ENCODE peak calls at places on chromosome 5, in four cellular contexts. H is Peyer's patch, L is IMR-90, Q is transverse colon. E is an unnamed sample. For H3K4me1, the result is how much of the 10 kb centered on the place peaks cover.

GRCh38 chr5:140253985-140254384 is 48.9 kb downstream of the PFDN1 start:
- DNase-seq in H (no peak), L (no peak), Q (peak), E (no peak)

GRCh38 chr5:173920024-173920753 is 32.0 kb downstream of the CPEB4 start:
- DNase-seq in H (no peak), L (peak), Q (no peak), E (no peak)

GRCh38 chr5:132250547-132250946 is 6.9 kb upstream of the PDLIM4 start:
- DNase-seq in H (no peak), L (no peak), Q (no peak), E (no peak)

GRCh38 chr5:173884402-173885053 is 3.6 kb upstream of the CPEB4 start:
- DNase-seq in H (peak), L (no peak), Q (peak), E (peak)

GRCh38 chr5:127976991-127977717 is 106.4 kb upstream of the SLC12A2 start:
- DNase-seq in H (no peak), L (no peak), Q (no peak), E (no peak)

GRCh38 chr5:168227973-168228615 is 63.4 kb upstream of the WWC1 start:
- DNase-seq in H (no peak), L (no peak), Q (no peak), E (no peak)

GRCh38 chr5:142686210-142686734 is 382 bp upstream of the FGF1 start:
- DNase-seq in H (no peak), L (peak), Q (no peak), E (peak)

GRCh38 chr5:92222449-92222848 is 839.3 kb upstream of the ARRDC3 start:
- DNase-seq in H (no peak), L (peak), Q (no peak), E (no peak)

GRCh38 chr5:109247943-109248342 is 161.8 kb downstream of the PJA2 start:
- DNase-seq in H (no peak), L (no peak), Q (no peak), E (no peak)

GRCh38 chr5:51345106-51345505 is 38.1 kb upstream of the ISL1 start:
- DNase-seq in H (no peak), L (no peak), Q (no peak), E (no peak)

GRCh38 chr5:37539459-37539858 is 160.3 kb downstream of the WDR70 start:
- DNase-seq in H (no peak), L (no peak), Q (no peak), E (no peak)

GRCh38 chr5:111774525-111774924 is 17.5 kb upstream of the NREP start:
- DNase-seq in H (no peak), L (peak), Q (peak), E (peak)

GRCh38 chr5:14136228-14136627 is 6.9 kb upstream of the TRIO start:
- DNase-seq in H (no peak), L (no peak), Q (no peak), E (no peak)

GRCh38 chr5:40828690-40829661 is 6.0 kb downstream of the RPL37 start:
- DNase-seq in H (no peak), L (no peak), Q (no peak), E (no peak)
- TF ChIP-seq POLR2A in H (no peak), L (peak), Q (no peak), E (no peak)

DNA sequence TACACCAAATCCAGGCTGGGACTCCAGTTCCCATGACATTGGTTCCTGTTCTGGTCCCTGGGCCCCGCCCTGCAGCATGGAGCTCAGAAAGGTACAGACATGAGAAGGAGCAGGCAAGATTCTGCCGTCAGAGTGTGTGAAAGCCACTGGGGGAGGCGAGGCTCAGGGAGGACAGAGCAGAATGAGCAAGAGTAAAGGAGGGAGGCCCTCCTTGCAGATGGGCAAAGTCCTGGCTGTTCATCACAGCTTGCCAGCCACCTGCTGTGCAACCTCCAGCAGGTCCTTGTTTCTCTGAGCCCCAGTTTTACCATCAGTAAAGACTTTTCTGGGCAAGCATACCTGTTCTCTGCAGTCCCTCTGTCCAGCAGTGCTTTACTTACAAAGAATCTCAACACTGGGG is 73.3 kb downstream of the HRH2 start:
- DNase-seq in H (no peak), L (no peak), Q (no peak), E (no peak)
- H3K4me1 ChIP-seq in H (under half), L (under half), Q (under half), E (under half)

DNA sequence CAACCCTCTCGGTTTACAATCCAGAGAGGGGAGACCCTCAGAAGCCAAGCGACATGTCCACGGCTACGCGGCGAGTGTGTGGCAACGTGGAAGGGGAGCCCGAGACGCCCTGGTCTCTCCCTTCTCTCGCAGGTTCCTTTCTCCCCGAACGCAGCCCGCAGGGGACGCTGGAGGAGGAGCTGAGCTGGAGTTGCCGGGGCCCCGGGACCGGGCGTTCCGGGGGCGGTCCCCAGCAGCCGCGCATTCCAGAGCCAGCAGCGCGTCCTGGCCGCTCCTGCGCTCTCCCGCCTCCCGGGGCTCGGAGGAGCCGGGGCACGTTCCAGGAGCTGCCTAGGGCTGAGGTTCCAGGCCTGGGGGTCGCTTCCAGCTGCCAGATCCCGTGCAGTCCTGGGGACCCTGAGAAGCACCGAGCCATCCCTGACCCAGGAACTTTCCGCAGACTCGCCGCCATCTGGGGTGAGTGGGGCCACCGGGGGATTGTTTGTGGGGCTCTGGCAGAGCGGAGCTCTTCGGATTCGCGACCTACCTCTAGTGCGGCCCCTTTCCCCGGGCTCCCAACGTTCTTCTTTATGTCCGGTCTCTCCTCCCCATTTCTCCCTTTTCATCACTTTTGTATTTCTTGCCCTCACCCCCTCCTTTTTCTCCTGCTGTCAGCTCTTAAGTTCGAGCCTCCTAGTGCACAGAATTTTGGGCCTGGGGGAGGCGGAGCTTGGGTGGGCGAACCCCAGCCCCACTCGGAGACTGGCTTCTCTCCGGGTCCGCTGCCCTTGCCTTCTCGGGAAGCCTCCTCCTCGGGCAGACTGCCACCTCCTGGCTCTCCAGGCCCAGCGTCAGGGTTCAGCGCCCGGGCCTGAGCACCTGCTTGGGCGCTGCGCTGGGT is at the start of gene SMIM3:
- DNase-seq in H (peak), L (peak), Q (peak), E (peak)
- TF ChIP-seq POLR2A in H (peak), L (peak), Q (peak), E (no peak)

GRCh38 chr5:166073921-166074838 is 2217.3 kb upstream of the WWC1 start:
- DNase-seq in H (no peak), L (no peak), Q (no peak), E (no peak)
- H3K4me1 ChIP-seq in H (under half), L (under half), Q (under half), E (under half)

GRCh38 chr5:103512506-103512905 is 50.1 kb downstream of the NUDT12 start:
- DNase-seq in H (no peak), L (no peak), Q (no peak), E (no peak)

GRCh38 chr5:103511554-103511885 is 51.1 kb downstream of the NUDT12 start:
- DNase-seq in H (no peak), L (no peak), Q (no peak), E (no peak)

GRCh38 chr5:103510851-103511553 is 51.6 kb downstream of the NUDT12 start:
- DNase-seq in H (no peak), L (no peak), Q (no peak), E (no peak)

GRCh38 chr5:103513696-103514095 is 48.9 kb downstream of the NUDT12 start:
- DNase-seq in H (no peak), L (no peak), Q (no peak), E (no peak)

DNA sequence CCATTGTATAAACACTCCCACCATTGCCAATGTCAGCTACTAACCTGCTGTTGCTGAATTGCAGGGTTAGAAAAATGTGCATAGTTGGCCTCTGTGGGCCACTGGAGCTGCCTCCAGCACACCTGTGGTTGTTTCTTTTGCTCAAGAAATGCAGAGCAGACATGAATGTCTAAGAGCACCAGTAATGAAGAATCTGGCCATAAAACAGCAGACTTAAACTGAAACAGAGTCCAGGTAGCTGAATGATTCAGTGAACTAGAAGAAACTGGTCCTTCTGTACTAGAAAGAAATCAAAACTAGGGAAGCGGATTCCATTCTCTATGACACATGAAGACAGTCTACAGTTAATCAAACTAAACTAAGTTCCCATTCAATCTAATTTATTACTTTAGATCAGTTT is 48.2 kb downstream of the NUDT12 start:
- DNase-seq in H (no peak), L (no peak), Q (no peak), E (no peak)
- TF ChIP-seq POLR2A in H (no peak), L (no peak), Q (no peak), E (no peak)

DNA sequence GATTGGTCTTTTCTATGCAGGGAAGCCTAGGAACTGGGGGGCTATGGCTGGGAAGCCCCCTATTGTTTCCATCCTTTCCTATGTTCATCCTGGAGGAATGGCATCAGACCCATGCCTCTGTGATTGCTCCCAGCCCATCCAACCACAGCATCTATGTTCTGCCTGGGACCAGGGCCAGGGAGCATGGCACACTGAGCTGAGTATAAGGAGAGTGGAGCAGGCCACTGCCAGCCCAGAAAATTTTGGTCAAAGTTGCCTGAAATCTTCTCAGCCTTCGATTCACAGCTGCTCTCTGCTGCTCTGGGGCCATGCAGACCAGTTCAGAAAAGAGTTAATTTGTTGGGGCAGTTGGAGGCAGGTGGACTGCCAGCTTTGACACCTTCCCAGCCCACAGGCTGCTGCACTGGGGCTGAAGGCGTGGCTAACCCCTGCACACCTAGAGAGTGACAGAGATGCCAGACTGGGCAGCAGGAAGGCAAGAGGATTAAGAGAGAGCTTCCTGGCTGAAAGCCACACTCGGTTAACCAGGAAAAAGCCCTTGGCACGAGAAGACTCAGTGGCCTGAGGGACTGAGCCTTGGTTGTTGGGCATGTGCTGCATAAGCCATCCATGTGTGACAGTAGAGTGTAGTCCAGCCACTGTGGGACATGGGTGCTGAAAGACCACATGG is 12.1 kb downstream of the TGFBI start:
- DNase-seq in H (no peak), L (no peak), Q (peak), E (peak)
- H3K4me1 ChIP-seq in H (under half), L (under half), Q (under half), E (under half)

GRCh38 chr5:96590796-96591195 is 71.4 kb upstream of the CAST start:
- DNase-seq in H (no peak), L (no peak), Q (no peak), E (no peak)
- TF ChIP-seq POLR2A in H (no peak), L (no peak), Q (no peak), E (no peak)

DNA sequence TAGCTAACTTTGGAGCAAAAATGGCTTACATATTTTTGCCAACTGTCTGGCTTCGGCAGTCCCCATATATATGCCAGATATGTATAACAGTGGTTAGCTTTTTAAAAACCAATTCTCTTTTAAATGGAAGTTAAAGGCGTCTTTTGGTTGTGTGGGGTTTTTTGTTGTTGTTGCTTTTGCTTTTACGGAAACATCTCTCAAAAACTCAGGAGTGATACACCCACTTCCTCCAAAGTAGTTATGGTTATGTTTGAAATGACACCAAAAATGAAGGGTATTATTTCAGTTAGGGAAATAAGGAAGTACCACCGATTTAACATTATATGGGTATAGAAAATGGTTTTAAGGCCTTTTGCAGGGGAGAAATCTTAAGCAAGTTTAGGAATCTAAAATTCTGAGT is 2.3 kb downstream of the CNOT8 start:
- DNase-seq in H (no peak), L (no peak), Q (no peak), E (no peak)
- H3K4me1 ChIP-seq in H (under half), L (under half), Q (under half), E (under half)